ENCODE peak calls at places on chromosomes 1 and 21, in six cellular contexts. D is IMR-90; X is activated CD4-positive, alpha-beta T cell treated with anti-CD3 and anti-CD28 coated beads for 48 hours; C is fibroblast of the aortic adventitia; L is RCC 7860; M is body of pancreas. Z is an unnamed sample.

GRCh38 chr21:35226960-35227741 is 178.0 kb upstream of the RUNX1 start:
- DNase-seq in C (no peak), M (no peak), L (no peak), X (peak; percentile 63), D (no peak), Z (no peak)

GRCh38 chr1:109312978-109313775 is 6.4 kb upstream of the MYBPHL start:
- DNase-seq in L (no peak), X (no peak), C (no peak), M (no peak), D (no peak), Z (no peak)

GRCh38 chr1:47192458-47193384 is 2.9 kb upstream of the PDZK1IP1 start:
- DNase-seq in D (peak; percentile 53), C (peak; percentile 68), L (peak; percentile 44), M (peak; percentile 84), X (peak; percentile 77), Z (peak; percentile 70)

GRCh38 chr1:179141592-179142244 is 59.8 kb downstream of the TOR3A start:
- DNase-seq in X (peak; percentile 54), C (peak; percentile 78), M (no peak), D (peak; percentile 88), L (peak; percentile 66), Z (peak; percentile 80)

GRCh38 chr1:160538985-160539651 is 16.1 kb upstream of the SLAMF6 start:
- DNase-seq in C (no peak), L (no peak), D (no peak), X (no peak), M (peak; percentile 72), Z (no peak)

GRCh38 chr1:79988401-79988800 is 981.9 kb upstream of the ADGRL4 start:
- DNase-seq in X (no peak), M (no peak), C (no peak), D (no peak), L (no peak), Z (no peak)

GRCh38 chr21:35727830-35728229 is 332.5 kb downstream of the SETD4 start:
- DNase-seq in D (no peak), X (no peak), M (no peak), L (no peak), C (no peak), Z (no peak)

GRCh38 chr1:32063261-32063681 is 9.5 kb upstream of the TMEM39B start:
- DNase-seq in X (no peak), L (peak; percentile 43), C (peak; percentile 81), D (peak; percentile 76), M (no peak), Z (peak; percentile 79)

GRCh38 chr1:95627244-95627643 is 393.2 kb downstream of the RWDD3 start:
- DNase-seq in M (no peak), C (no peak), X (no peak), L (no peak), D (no peak), Z (no peak)

GRCh38 chr21:34200288-34200905 is 127.0 kb downstream of the MRPS6 start:
- DNase-seq in L (no peak), X (no peak), D (no peak), C (no peak), M (no peak), Z (no peak)

GRCh38 chr1:42319871-42320484 is 15.1 kb downstream of the FOXJ3 start:
- DNase-seq in L (no peak), X (no peak), D (no peak), C (no peak), M (no peak), Z (no peak)

GRCh38 chr1:194292912-194293311 is 1106.5 kb upstream of the B3GALT2 start:
- DNase-seq in D (no peak), L (no peak), M (no peak), C (no peak), X (no peak), Z (peak; percentile 7)

GRCh38 chr1:101136739-101137138 is 100.1 kb upstream of the S1PR1 start:
- DNase-seq in L (peak; percentile 29), X (peak; percentile 19), M (no peak), D (peak; percentile 19), C (peak; percentile 47), Z (peak; percentile 25)

GRCh38 chr1:25174363-25174729 is 58.0 kb downstream of the SYF2 start:
- DNase-seq in D (no peak), L (no peak), X (no peak), M (no peak), C (no peak), Z (no peak)

GRCh38 chr1:20279507-20279906 is 11.2 kb upstream of the VWA5B1 start:
- DNase-seq in C (peak; percentile 54), D (peak; percentile 60), M (no peak), X (no peak), L (peak; percentile 83), Z (peak; percentile 61)

GRCh38 chr1:8712413-8713229 is 104.8 kb downstream of the RERE start:
- DNase-seq in C (peak; percentile 95), X (no peak), D (peak; percentile 96), M (no peak), L (peak; percentile 53), Z (peak; percentile 94)

GRCh38 chr1:211831558-211832323 is 1.2 kb upstream of the LPGAT1 start:
- DNase-seq in L (no peak), M (no peak), C (no peak), X (no peak), D (no peak), Z (no peak)

GRCh38 chr1:78536427-78536826 is 45.7 kb downstream of the PTGFR start:
- DNase-seq in C (peak; percentile 39), D (peak; percentile 82), X (no peak), M (no peak), L (no peak), Z (peak; percentile 68)

GRCh38 chr1:151898519-151898991 is 10.8 kb downstream of the THEM4 start:
- DNase-seq in D (no peak), M (peak; percentile 23), X (peak; percentile 49), L (no peak), C (no peak), Z (peak; percentile 44)

GRCh38 chr1:236155399-236155767 is 13.0 kb downstream of the GPR137B start:
- DNase-seq in D (no peak), L (no peak), C (no peak), M (no peak), X (no peak), Z (no peak)

GRCh38 chr21:42125571-42126544 is 54.7 kb downstream of the UMODL1 start:
- DNase-seq in L (peak; percentile 8), C (peak; percentile 33), D (peak; percentile 59), X (no peak), M (peak; percentile 39), Z (peak; percentile 60)

GRCh38 chr1:207021139-207021861 is 11.3 kb downstream of the C1orf116 start:
- DNase-seq in L (no peak), X (no peak), M (no peak), C (peak; percentile 63), D (peak; percentile 73), Z (peak; percentile 54)

GRCh38 chr1:23728997-23729390 is 14.3 kb upstream of the ELOA start:
- DNase-seq in D (no peak), C (no peak), X (no peak), M (no peak), L (no peak), Z (no peak)

GRCh38 chr1:220485131-220485530 is 42.8 kb upstream of the MARK1 start:
- DNase-seq in C (no peak), M (no peak), X (no peak), D (no peak), L (no peak), Z (no peak)

GRCh38 chr1:28374297-28374696 is 4.8 kb downstream of the PHACTR4 start:
- DNase-seq in L (peak; percentile 34), X (no peak), C (peak; percentile 38), M (no peak), D (peak; percentile 82), Z (peak; percentile 75)

GRCh38 chr1:159000070-159000409 is 9.7 kb upstream of the IFI16 start:
- DNase-seq in D (no peak), X (no peak), M (no peak), C (no peak), L (no peak), Z (no peak)

GRCh38 chr1:245154429-245155185 is at the start of gene KIF26B:
- DNase-seq in M (peak; percentile 43), X (peak; percentile 49), L (peak; percentile 75), C (peak; percentile 73), D (peak; percentile 50), Z (peak; percentile 65)

GRCh38 chr1:2783069-2783434 is 18.4 kb downstream of the TTC34 start:
- DNase-seq in D (no peak), C (no peak), M (no peak), X (no peak), L (no peak), Z (no peak)

GRCh38 chr1:50793521-50793920 is 166.5 kb downstream of the FAF1 start:
- DNase-seq in X (no peak), C (no peak), M (no peak), D (no peak), L (no peak), Z (no peak)

GRCh38 chr1:8939362-8939995 is 6.2 kb upstream of the CA6 start:
- DNase-seq in D (peak; percentile 42), L (no peak), C (peak; percentile 36), X (no peak), M (no peak), Z (peak; percentile 38)

GRCh38 chr1:20484526-20485462 is 1.2 kb downstream of the CAMK2N1 start:
- DNase-seq in C (peak; percentile 30), X (no peak), D (no peak), L (no peak), M (no peak), Z (peak; percentile 30)

Z was measured in EH.